ENCODE peak calls at places on chromosomes 4 and X, in five cellular contexts. O, Z, E, R and A are unnamed samples.

GRCh38 chr4:93261207-93261606 is 567.3 kb upstream of the ATOH1 start:
- DNase-seq in O (no peak), Z (no peak), E (no peak), R (no peak), A (no peak)

GRCh38 chr4:83285022-83285387 is 407 bp upstream of the COQ2 start:
- DNase-seq in O (peak; percentile 22), Z (peak; percentile 73), E (peak; percentile 8), R (no peak), A (peak; percentile 29)

GRCh38 chrX:14817559-14817958 is 55.3 kb downstream of the FANCB start:
- DNase-seq in O (no peak), Z (no peak), E (no peak), R (no peak), A (no peak)

GRCh38 chrX:123215397-123216089 is 31.5 kb downstream of the GRIA3 start:
- DNase-seq in O (no peak), Z (peak; percentile 5), E (no peak), R (no peak), A (no peak)

GRCh38 chr4:38980903-38981676 is 51.1 kb downstream of the TMEM156 start:
- DNase-seq in O (no peak), Z (peak; percentile 87), E (no peak), R (no peak), A (peak; percentile 93)

GRCh38 chrX:40543661-40544328 is 37.0 kb upstream of the ATP6AP2 start:
- DNase-seq in O (no peak), Z (peak; percentile 60), E (peak; percentile 82), R (no peak), A (peak; percentile 71)

GRCh38 chr4:183747931-183748664 is 89.0 kb downstream of the TRAPPC11 start:
- DNase-seq in O (no peak), Z (no peak), E (peak; percentile 59), R (no peak), A (peak; percentile 8)

GRCh38 chr4:168541608-168541953 is 44.7 kb downstream of the PALLD start:
- DNase-seq in O (no peak), Z (peak; percentile 85), E (peak; percentile 81), R (no peak), A (peak; percentile 70)

GRCh38 chrX:131792789-131793462 is 230.2 kb upstream of the STK26 start:
- DNase-seq in O (no peak), Z (peak; percentile 94), E (peak; percentile 43), R (no peak), A (peak; percentile 93)

GRCh38 chr4:114028071-114028470 is 48.6 kb upstream of the ARSJ start:
- DNase-seq in O (no peak), Z (peak; percentile 47), E (peak; percentile 42), R (no peak), A (peak; percentile 9)

GRCh38 chr4:145878501-145879435 is 59.9 kb downstream of the ZNF827 start:
- DNase-seq in O (no peak), Z (peak; percentile 83), E (no peak), R (no peak), A (peak; percentile 85)

GRCh38 chrX:103066606-103067005 is 2.6 kb upstream of the BEX1 start:
- DNase-seq in O (no peak), Z (peak; percentile 5), E (peak; percentile 45), R (no peak), A (no peak)

GRCh38 chrX:5086388-5086787 is 1142.3 kb downstream of the NLGN4X start:
- DNase-seq in O (no peak), Z (no peak), E (peak; percentile 55), R (no peak), A (no peak)

GRCh38 chrX:136767104-136767941 is 13.4 kb downstream of the ARHGEF6 start:
- DNase-seq in O (peak; percentile 17), Z (peak; percentile 49), E (peak; percentile 59), R (peak; percentile 39), A (peak; percentile 37)

GRCh38 chr4:87912164-87913004 is 63.1 kb upstream of the SPP1 start:
- DNase-seq in O (no peak), Z (no peak), E (no peak), R (no peak), A (no peak)